ENCODE peak calls at places on chromosome 1, in ten cellular contexts. Q is BJ; V is SK-MEL-5; T is epithelial cell of esophagus; B is iris pigment epithelial cell; S is GM23338; G is AG08396; E is retina; N is LoVo; L is activated T-helper 9 cell treated with anti-CD3 and anti-CD28 coated beads, Interleukin-2, amount 50 U/mL, for 16 hours. U is an unnamed sample.

GRCh38 chr1:241101622-241102021 is 255.4 kb downstream of the RGS7 start:
- DNase-seq in Q (no peak), V (no peak), T (no peak), B (no peak), S (no peak), G (no peak), E (no peak), N (no peak), L (no peak), U (no peak)

GRCh38 chr1:41322835-41323234 is 38.4 kb upstream of the FOXO6 start:
- DNase-seq in Q (no peak), V (peak), T (peak), B (no peak), S (peak), G (peak), E (no peak), N (peak), L (no peak), U (peak)

GRCh38 chr1:190578015-190578414 is 100.4 kb upstream of the BRINP3 start:
- DNase-seq in Q (no peak), V (peak), T (no peak), B (no peak), S (no peak), G (no peak), E (peak), N (no peak), L (no peak), U (no peak)

GRCh38 chr1:172393354-172393753 is 27.1 kb upstream of the C1orf105 start:
- DNase-seq in Q (no peak), V (peak), T (no peak), B (no peak), S (no peak), G (no peak), E (no peak), N (no peak), L (no peak), U (no peak)

GRCh38 chr1:98783821-98784220 is 122.3 kb downstream of the SNX7 start:
- DNase-seq in Q (no peak), V (no peak), T (no peak), B (no peak), S (peak), G (no peak), E (no peak), N (no peak), L (no peak), U (no peak)

GRCh38 chr1:23796466-23797271 is 3.9 kb downstream of the GALE start:
- DNase-seq in Q (no peak), V (no peak), T (no peak), B (no peak), S (peak), G (no peak), E (no peak), N (no peak), L (no peak), U (no peak)

GRCh38 chr1:935751-936231 is 12.1 kb downstream of the SAMD11 start:
- DNase-seq in Q (no peak), V (no peak), T (no peak), B (no peak), S (peak), G (no peak), E (peak), N (no peak), L (no peak), U (no peak)

GRCh38 chr1:88001460-88001859 is 672.8 kb downstream of the LMO4 start:
- DNase-seq in Q (no peak), V (no peak), T (peak), B (peak), S (no peak), G (peak), E (no peak), N (no peak), L (no peak), U (no peak)

GRCh38 chr1:109933856-109934711 is 23.4 kb downstream of the CSF1 start:
- DNase-seq in Q (no peak), V (no peak), T (no peak), B (peak), S (no peak), G (peak), E (no peak), N (no peak), L (no peak), U (no peak)

U was measured in stimulated activated CD4-positive, alpha-beta T cell treated with anti-CD3 and anti-CD28 coated beads, Interleukin-4, amount 100 ng/mL, for 48 hours.